ENCODE peak calls at places on chromosomes 5 and 9, in seven cellular contexts. M, N, T, G, V, I and S are unnamed samples.

GRCh38 chr5:2740849-2741555 is 10.5 kb downstream of the IRX2 start:
- DNase-seq in M (no peak), N (no peak), T (no peak), G (no peak), V (no peak), I (no peak), S (no peak)

GRCh38 chr9:114405294-114406034 is 17.7 kb upstream of the AKNA start:
- DNase-seq in M (peak), N (peak), T (peak), G (peak), V (peak), I (peak), S (peak)

GRCh38 chr9:110918316-110919054 is 119.8 kb downstream of the LPAR1 start:
- DNase-seq in M (no peak), N (no peak), T (no peak), G (no peak), V (no peak), I (no peak), S (peak)

GRCh38 chr5:206406-206805 is 11.5 kb downstream of the CCDC127 start:
- DNase-seq in M (no peak), N (no peak), T (no peak), G (no peak), V (no peak), I (no peak), S (peak)

GRCh38 chr5:41416336-41416735 is 94.1 kb downstream of the PLCXD3 start:
- DNase-seq in M (no peak), N (no peak), T (no peak), G (no peak), V (no peak), I (no peak), S (no peak)

GRCh38 chr9:77810637-77811119 is 162.6 kb upstream of the GNA14 start:
- DNase-seq in M (no peak), N (no peak), T (no peak), G (no peak), V (no peak), I (no peak), S (no peak)

GRCh38 chr5:61817472-61818326 is 485.6 kb downstream of the ZSWIM6 start:
- DNase-seq in M (no peak), N (no peak), T (no peak), G (peak), V (no peak), I (peak), S (peak)

GRCh38 chr5:62600560-62601252 is 22.1 kb downstream of the LRRC70 start:
- DNase-seq in M (no peak), N (no peak), T (no peak), G (no peak), V (no peak), I (no peak), S (no peak)

GRCh38 chr5:130400091-130400490 is 495.8 kb downstream of the CHSY3 start:
- DNase-seq in M (no peak), N (no peak), T (no peak), G (no peak), V (no peak), I (no peak), S (peak)

GRCh38 chr5:156396063-156396829 is 69.3 kb downstream of the SGCD start:
- DNase-seq in M (no peak), N (no peak), T (no peak), G (no peak), V (no peak), I (no peak), S (no peak)

GRCh38 chr5:116942622-116943021 is 368.0 kb upstream of the SEMA6A start:
- DNase-seq in M (no peak), N (no peak), T (no peak), G (no peak), V (no peak), I (no peak), S (no peak)

GRCh38 chr5:17665836-17666235 is 31.6 kb downstream of the TAF11L14 start:
- DNase-seq in M (no peak), N (no peak), T (no peak), G (no peak), V (no peak), I (no peak), S (no peak)

GRCh38 chr5:123088031-123088805 is 823 bp upstream of the PRDM6 start:
- DNase-seq in M (no peak), N (no peak), T (no peak), G (peak), V (no peak), I (peak), S (no peak)

GRCh38 chr9:120292606-120293005 is 287.4 kb downstream of the CDK5RAP2 start:
- DNase-seq in M (no peak), N (no peak), T (no peak), G (no peak), V (no peak), I (no peak), S (no peak)

GRCh38 chr9:136229096-136230065 is 16.2 kb downstream of the QSOX2 start:
- DNase-seq in M (no peak), N (no peak), T (no peak), G (no peak), V (no peak), I (no peak), S (no peak)

GRCh38 chr9:98750396-98751060 is 41.8 kb upstream of the GABBR2 start:
- DNase-seq in M (no peak), N (no peak), T (no peak), G (no peak), V (no peak), I (no peak), S (no peak)

GRCh38 chr9:81871695-81872094 is 56.5 kb upstream of the SPATA31D4 start:
- DNase-seq in M (no peak), N (no peak), T (no peak), G (no peak), V (no peak), I (no peak), S (peak)

GRCh38 chr9:117437283-117437682 is 22.4 kb upstream of the ASTN2 start:
- DNase-seq in M (no peak), N (no peak), T (no peak), G (no peak), V (no peak), I (no peak), S (no peak)

GRCh38 chr5:114467141-114467540 is 105.3 kb downstream of the KCNN2 start:
- DNase-seq in M (no peak), N (no peak), T (no peak), G (no peak), V (no peak), I (no peak), S (no peak)

GRCh38 chr5:14218897-14219573 is 75.9 kb downstream of the TRIO start:
- DNase-seq in M (no peak), N (no peak), T (no peak), G (no peak), V (no peak), I (no peak), S (no peak)

GRCh38 chr5:111775224-111775623 is 18.2 kb upstream of the NREP start:
- DNase-seq in M (no peak), N (no peak), T (no peak), G (no peak), V (no peak), I (no peak), S (no peak)

GRCh38 chr5:59553992-59554391 is 339.5 kb downstream of the PDE4D start:
- DNase-seq in M (no peak), N (no peak), T (no peak), G (no peak), V (no peak), I (no peak), S (no peak)

GRCh38 chr5:180624630-180625029 is 24.8 kb downstream of the FLT4 start:
- DNase-seq in M (no peak), N (no peak), T (no peak), G (no peak), V (no peak), I (no peak), S (no peak)

GRCh38 chr9:93143830-93144530 is 9.9 kb upstream of the NINJ1 start:
- DNase-seq in M (peak), N (peak), T (peak), G (no peak), V (no peak), I (no peak), S (no peak)

GRCh38 chr5:177405805-177406204 is 3.6 kb downstream of the F12 start:
- DNase-seq in M (no peak), N (no peak), T (no peak), G (no peak), V (peak), I (no peak), S (no peak)

GRCh38 chr5:176441921-176442323 is 6.3 kb upstream of the FAF2 start:
- DNase-seq in M (no peak), N (no peak), T (no peak), G (no peak), V (no peak), I (no peak), S (peak)

GRCh38 chr9:88236531-88237453 is 98.5 kb upstream of the SPATA31C2 start:
- DNase-seq in M (no peak), N (no peak), T (no peak), G (no peak), V (no peak), I (no peak), S (no peak)

GRCh38 chr5:126398791-126399190 is 24.4 kb upstream of the GRAMD2B start:
- DNase-seq in M (no peak), N (no peak), T (no peak), G (no peak), V (no peak), I (no peak), S (no peak)

GRCh38 chr9:69385474-69386091 is 60.6 kb downstream of the ENTREP1 start:
- DNase-seq in M (no peak), N (no peak), T (no peak), G (peak), V (no peak), I (peak), S (no peak)

GRCh38 chr5:55338092-55338613 is 30.4 kb downstream of the MTREX start:
- DNase-seq in M (no peak), N (no peak), T (no peak), G (no peak), V (no peak), I (no peak), S (no peak)

GRCh38 chr5:135323701-135324132 is 75.3 kb downstream of the MACROH2A1 start:
- DNase-seq in M (no peak), N (no peak), T (no peak), G (no peak), V (no peak), I (no peak), S (no peak)

GRCh38 chr9:90999425-91000397 is 198.1 kb downstream of the SYK start:
- DNase-seq in M (no peak), N (no peak), T (no peak), G (no peak), V (no peak), I (no peak), S (no peak)

GRCh38 chr9:135166566-135166965 is 79.1 kb downstream of the OLFM1 start:
- DNase-seq in M (no peak), N (no peak), T (no peak), G (no peak), V (no peak), I (no peak), S (no peak)

GRCh38 chr5:151699071-151699901 is 12.6 kb upstream of the SPARC start:
- DNase-seq in M (no peak), N (no peak), T (peak), G (no peak), V (peak), I (peak), S (peak)

GRCh38 chr5:146883496-146883895 is 4.9 kb upstream of the PPP2R2B start:
- DNase-seq in M (no peak), N (no peak), T (no peak), G (no peak), V (no peak), I (no peak), S (no peak)

GRCh38 chr5:110262754-110263153 is 463.7 kb downstream of the TMEM232 start:
- DNase-seq in M (no peak), N (no peak), T (no peak), G (no peak), V (no peak), I (no peak), S (no peak)